ENCODE peak calls at places on chromosomes 7 and 10, in six cellular contexts. One of them, this sample, is unnamed.

GRCh38 chr10:131908151-131908550 is 7.3 kb downstream of the PPP2R2D start:
- DNase-seq in suprapubic skin: no peak
- DNase-seq in SJCRH30: peak; percentile 17
- DNase-seq in PC-3: no peak
- DNase-seq in thoracic aorta: no peak
- DNase-seq in fibroblast of lung: no peak
- DNase-seq in this sample: no peak

GRCh38 chr10:11757452-11757819 is 15.3 kb downstream of the ECHDC3 start:
- DNase-seq in thoracic aorta: peak; percentile 58
- DNase-seq in fibroblast of lung: peak; percentile 94
- DNase-seq in SJCRH30: peak; percentile 93
- DNase-seq in suprapubic skin: no peak
- DNase-seq in PC-3: peak; percentile 18
- DNase-seq in this sample: peak; percentile 68

GRCh38 chr10:50990568-50991495 is 83.5 kb upstream of the PRKG1 start:
- DNase-seq in SJCRH30: peak; percentile 50
- DNase-seq in fibroblast of lung: peak; percentile 97
- DNase-seq in thoracic aorta: peak; percentile 33
- DNase-seq in PC-3: peak; percentile 87
- DNase-seq in suprapubic skin: no peak
- DNase-seq in this sample: peak; percentile 36

GRCh38 chr7:1060315-1061080 is 16.2 kb downstream of the GPR146 start:
- DNase-seq in thoracic aorta: no peak
- DNase-seq in suprapubic skin: no peak
- DNase-seq in PC-3: no peak
- DNase-seq in fibroblast of lung: no peak
- DNase-seq in SJCRH30: no peak
- DNase-seq in this sample: peak; percentile 41

GRCh38 chr10:6279540-6280267 is 77.0 kb downstream of the PFKFB3 start:
- DNase-seq in SJCRH30: no peak
- DNase-seq in fibroblast of lung: peak; percentile 13
- DNase-seq in suprapubic skin: no peak
- DNase-seq in thoracic aorta: peak; percentile 36
- DNase-seq in PC-3: peak; percentile 7
- DNase-seq in this sample: peak; percentile 91

GRCh38 chr7:94580601-94581000 is 71.0 kb downstream of the CASD1 start:
- DNase-seq in PC-3: peak; percentile 91
- DNase-seq in SJCRH30: peak; percentile 34
- DNase-seq in thoracic aorta: no peak
- DNase-seq in suprapubic skin: no peak
- DNase-seq in fibroblast of lung: peak; percentile 11
- DNase-seq in this sample: no peak

GRCh38 chr7:69598081-69598486 is at the start of gene AUTS2:
- DNase-seq in thoracic aorta: peak; percentile 57
- DNase-seq in fibroblast of lung: peak; percentile 85
- DNase-seq in SJCRH30: peak; percentile 95
- DNase-seq in suprapubic skin: peak; percentile 88
- DNase-seq in PC-3: peak; percentile 4
- DNase-seq in this sample: peak; percentile 97

GRCh38 chr7:151385626-151386300 is 24.1 kb downstream of the WDR86 start:
- DNase-seq in PC-3: no peak
- DNase-seq in thoracic aorta: no peak
- DNase-seq in suprapubic skin: no peak
- DNase-seq in SJCRH30: peak; percentile 53
- DNase-seq in fibroblast of lung: no peak
- DNase-seq in this sample: no peak

GRCh38 chr10:67452892-67453291 is 243.1 kb downstream of the CTNNA3 start:
- DNase-seq in SJCRH30: peak; percentile 2
- DNase-seq in suprapubic skin: no peak
- DNase-seq in PC-3: no peak
- DNase-seq in fibroblast of lung: no peak
- DNase-seq in thoracic aorta: no peak
- DNase-seq in this sample: no peak

GRCh38 chr10:122116331-122116730 is 127.4 kb downstream of the TACC2 start:
- DNase-seq in PC-3: peak; percentile 26
- DNase-seq in SJCRH30: no peak
- DNase-seq in fibroblast of lung: peak; percentile 85
- DNase-seq in thoracic aorta: no peak
- DNase-seq in suprapubic skin: no peak
- DNase-seq in this sample: no peak

GRCh38 chr7:48289661-48290060 is 118.4 kb downstream of the ABCA13 start:
- DNase-seq in fibroblast of lung: no peak
- DNase-seq in suprapubic skin: no peak
- DNase-seq in PC-3: no peak
- DNase-seq in SJCRH30: no peak
- DNase-seq in thoracic aorta: no peak
- DNase-seq in this sample: no peak

GRCh38 chr7:17144313-17144712 is 154.1 kb upstream of the AHR start:
- DNase-seq in PC-3: peak; percentile 78
- DNase-seq in thoracic aorta: no peak
- DNase-seq in fibroblast of lung: no peak
- DNase-seq in SJCRH30: no peak
- DNase-seq in suprapubic skin: no peak
- DNase-seq in this sample: peak; percentile 16

GRCh38 chr7:26457702-26458327 is 166.2 kb downstream of the SNX10 start:
- DNase-seq in thoracic aorta: no peak
- DNase-seq in PC-3: no peak
- DNase-seq in SJCRH30: peak; percentile 52
- DNase-seq in suprapubic skin: no peak
- DNase-seq in fibroblast of lung: no peak
- DNase-seq in this sample: no peak

GRCh38 chr10:126439947-126440346 is 51.7 kb upstream of the ADAM12 start:
- DNase-seq in fibroblast of lung: no peak
- DNase-seq in PC-3: peak; percentile 44
- DNase-seq in thoracic aorta: no peak
- DNase-seq in suprapubic skin: no peak
- DNase-seq in SJCRH30: no peak
- DNase-seq in this sample: no peak

GRCh38 chr7:66246549-66247171 is 41.5 kb downstream of the TPST1 start:
- DNase-seq in fibroblast of lung: no peak
- DNase-seq in SJCRH30: no peak
- DNase-seq in suprapubic skin: no peak
- DNase-seq in PC-3: no peak
- DNase-seq in thoracic aorta: no peak
- DNase-seq in this sample: no peak

GRCh38 chr10:28463141-28463540 is 69.8 kb upstream of the WAC start:
- DNase-seq in fibroblast of lung: no peak
- DNase-seq in suprapubic skin: no peak
- DNase-seq in thoracic aorta: no peak
- DNase-seq in SJCRH30: no peak
- DNase-seq in PC-3: no peak
- DNase-seq in this sample: no peak

GRCh38 chr10:69344591-69345244 is 66.4 kb downstream of the HK1 start:
- DNase-seq in SJCRH30: peak; percentile 7
- DNase-seq in fibroblast of lung: no peak
- DNase-seq in suprapubic skin: no peak
- DNase-seq in PC-3: no peak
- DNase-seq in thoracic aorta: no peak
- DNase-seq in this sample: no peak

GRCh38 chr10:45452743-45453452 is 78.9 kb downstream of the ALOX5 start:
- DNase-seq in PC-3: no peak
- DNase-seq in fibroblast of lung: no peak
- DNase-seq in SJCRH30: no peak
- DNase-seq in suprapubic skin: no peak
- DNase-seq in thoracic aorta: no peak
- DNase-seq in this sample: no peak

GRCh38 chr10:50260791-50261281 is 9.5 kb upstream of the ASAH2 start:
- DNase-seq in SJCRH30: no peak
- DNase-seq in PC-3: no peak
- DNase-seq in thoracic aorta: no peak
- DNase-seq in suprapubic skin: no peak
- DNase-seq in fibroblast of lung: no peak
- DNase-seq in this sample: no peak

GRCh38 chr10:111370101-111370500 is 293.3 kb downstream of the ADRA2A start:
- DNase-seq in PC-3: no peak
- DNase-seq in thoracic aorta: no peak
- DNase-seq in fibroblast of lung: no peak
- DNase-seq in SJCRH30: no peak
- DNase-seq in suprapubic skin: no peak
- DNase-seq in this sample: no peak

GRCh38 chr10:123564631-123565030 is 101.5 kb upstream of the GPR26 start:
- DNase-seq in suprapubic skin: peak; percentile 4
- DNase-seq in fibroblast of lung: no peak
- DNase-seq in SJCRH30: no peak
- DNase-seq in thoracic aorta: no peak
- DNase-seq in PC-3: peak; percentile 61
- DNase-seq in this sample: no peak

GRCh38 chr7:81079736-81080135 is 160.9 kb upstream of the SEMA3C start:
- DNase-seq in suprapubic skin: no peak
- DNase-seq in thoracic aorta: no peak
- DNase-seq in SJCRH30: peak; percentile 36
- DNase-seq in fibroblast of lung: no peak
- DNase-seq in PC-3: no peak
- DNase-seq in this sample: no peak

GRCh38 chr7:131012477-131013031 is 278.5 kb upstream of the KLF14 start:
- DNase-seq in PC-3: no peak
- DNase-seq in thoracic aorta: no peak
- DNase-seq in fibroblast of lung: no peak
- DNase-seq in suprapubic skin: no peak
- DNase-seq in SJCRH30: no peak
- DNase-seq in this sample: no peak

GRCh38 chr10:71753091-71753959 is 20.0 kb downstream of the VSIR start:
- DNase-seq in PC-3: no peak
- DNase-seq in SJCRH30: no peak
- DNase-seq in fibroblast of lung: no peak
- DNase-seq in thoracic aorta: no peak
- DNase-seq in suprapubic skin: no peak
- DNase-seq in this sample: no peak

GRCh38 chr7:44630791-44631457 is 24.5 kb downstream of the OGDH start:
- DNase-seq in SJCRH30: no peak
- DNase-seq in fibroblast of lung: no peak
- DNase-seq in suprapubic skin: no peak
- DNase-seq in PC-3: no peak
- DNase-seq in thoracic aorta: no peak
- DNase-seq in this sample: no peak

GRCh38 chr10:25815999-25816768 is 117.8 kb upstream of the MYO3A start:
- DNase-seq in thoracic aorta: no peak
- DNase-seq in fibroblast of lung: no peak
- DNase-seq in SJCRH30: no peak
- DNase-seq in PC-3: no peak
- DNase-seq in suprapubic skin: no peak
- DNase-seq in this sample: peak; percentile 80

DNA sequence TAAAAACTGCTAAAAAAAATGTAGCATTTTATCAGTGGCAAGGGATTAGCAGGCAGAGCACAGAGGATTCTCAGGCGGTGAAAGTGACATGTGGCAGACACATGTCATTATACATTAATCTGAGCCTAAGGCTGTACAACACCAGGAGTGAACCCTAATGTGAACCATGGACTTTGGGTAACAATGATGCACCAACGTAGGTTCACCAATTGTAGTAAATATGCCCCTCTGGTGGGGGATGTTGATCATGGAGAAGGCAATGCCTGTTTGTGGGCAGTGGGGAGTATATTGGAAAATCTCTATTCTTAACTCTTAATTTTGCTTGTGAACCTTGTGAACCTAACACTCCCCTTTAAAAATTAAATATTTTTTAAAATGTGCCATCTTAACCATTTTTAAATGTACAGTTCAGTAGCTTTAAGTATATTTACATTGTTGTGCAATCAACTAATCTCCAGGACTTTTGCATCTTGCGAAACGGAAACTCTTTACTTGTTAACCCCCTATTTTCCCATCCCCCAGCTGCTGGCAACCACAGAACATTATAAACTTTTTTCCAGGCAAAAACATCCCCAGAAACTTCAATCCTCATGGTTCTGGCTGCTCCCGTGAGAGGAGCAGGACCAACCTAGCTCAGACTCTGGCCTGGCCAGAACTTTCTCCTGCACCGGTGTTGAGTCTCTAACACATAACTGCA is 29.9 kb downstream of the LRRC20 start:
- DNase-seq in PC-3: no peak
- DNase-seq in thoracic aorta: no peak
- DNase-seq in SJCRH30: no peak
- DNase-seq in suprapubic skin: no peak
- DNase-seq in fibroblast of lung: peak; percentile 75
- DNase-seq in this sample: peak; percentile 65
- H3K27ac ChIP-seq in PC-3: no peak overlapping the region
- H3K27ac ChIP-seq in thoracic aorta: no peak overlapping the region
- H3K27ac ChIP-seq in SJCRH30: no peak overlapping the region
- H3K27ac ChIP-seq in suprapubic skin: no peak overlapping the region
- H3K27ac ChIP-seq in fibroblast of lung: no peak overlapping the region
- H3K27ac ChIP-seq in this sample: peak overlapping the region; percentile 80

GRCh38 chr10:62818426-62819011 is 2.4 kb upstream of the EGR2 start:
- DNase-seq in fibroblast of lung: no peak
- DNase-seq in thoracic aorta: no peak
- DNase-seq in SJCRH30: no peak
- DNase-seq in PC-3: peak; percentile 78
- DNase-seq in suprapubic skin: no peak
- DNase-seq in this sample: peak; percentile 44
- H3K4me3 ChIP-seq in fibroblast of lung: peak overlapping the region; percentile 74
- H3K4me3 ChIP-seq in thoracic aorta: peak overlapping the region; percentile 95
- H3K4me3 ChIP-seq in SJCRH30: peak overlapping the region; percentile 95
- H3K4me3 ChIP-seq in PC-3: peak overlapping the region; percentile 69
- H3K4me3 ChIP-seq in suprapubic skin: peak overlapping the region; percentile 68
- H3K4me3 ChIP-seq in this sample: peak overlapping the region; percentile 62

DNA sequence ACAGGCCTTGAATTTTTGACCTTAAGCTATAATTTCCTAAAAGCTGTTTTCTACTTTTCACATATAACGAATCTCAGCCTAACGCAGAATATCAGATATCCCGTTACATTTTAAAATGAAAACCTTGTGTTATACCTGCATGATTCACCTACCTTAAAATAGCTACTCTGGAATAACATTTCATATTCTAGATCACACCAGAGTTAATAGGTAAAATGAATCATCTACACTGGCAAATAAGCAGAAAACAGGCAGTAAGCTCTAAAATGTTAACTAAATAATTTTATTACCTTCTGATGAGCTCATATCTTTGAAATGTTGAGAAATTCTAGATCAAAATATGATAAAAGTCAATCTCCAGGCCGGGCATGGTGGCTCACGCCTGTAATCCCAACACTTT is 71.4 kb downstream of the CPEB3 start:
- DNase-seq in SJCRH30: no peak
- DNase-seq in fibroblast of lung: no peak
- DNase-seq in suprapubic skin: no peak
- DNase-seq in thoracic aorta: no peak
- DNase-seq in PC-3: peak; percentile 75
- DNase-seq in this sample: no peak
- H3K27ac ChIP-seq in SJCRH30: no peak overlapping the region
- H3K27ac ChIP-seq in fibroblast of lung: no peak overlapping the region
- H3K27ac ChIP-seq in suprapubic skin: no peak overlapping the region
- H3K27ac ChIP-seq in thoracic aorta: no peak overlapping the region
- H3K27ac ChIP-seq in PC-3: peak overlapping the region; percentile 81
- H3K27ac ChIP-seq in this sample: no peak overlapping the region

GRCh38 chr7:105808703-105809590 is 67.5 kb downstream of the ATXN7L1 start:
- DNase-seq in suprapubic skin: no peak
- DNase-seq in thoracic aorta: no peak
- DNase-seq in PC-3: peak; percentile 85
- DNase-seq in SJCRH30: no peak
- DNase-seq in fibroblast of lung: peak; percentile 44
- DNase-seq in this sample: peak; percentile 25
- H3K4me3 ChIP-seq in suprapubic skin: no peak overlapping the region
- H3K4me3 ChIP-seq in thoracic aorta: no peak overlapping the region
- H3K4me3 ChIP-seq in PC-3: no peak overlapping the region
- H3K4me3 ChIP-seq in SJCRH30: no peak overlapping the region
- H3K4me3 ChIP-seq in fibroblast of lung: no peak overlapping the region
- H3K4me3 ChIP-seq in this sample: no peak overlapping the region

This sample was measured in A673.